ENCODE peak calls at places on chromosome 5, in ten cellular contexts. V is T47D; T is NCI-H1930; I is NCI-H460; F is H7; A is foreskin fibroblast; G is stimulated activated CD8-positive, alpha-beta memory T cell treated with anti-CD3 and anti-CD28 coated beads, Interleukin-12 subunit alpha, Interleukin-12 subunit beta, amount 100 ng/mL, for 4 hours; U is pulmonary artery endothelial cell; M is NCI-H2029; Y is amniotic stem cell. D is an unnamed sample.

GRCh38 chr5:57532513-57533497 is 50.2 kb upstream of the ACTBL2 start:
- DNase-seq in V (no peak), T (no peak), I (no peak), F (no peak), A (peak), G (no peak), U (no peak), M (no peak), Y (peak), D (no peak)

GRCh38 chr5:173187054-173187743 is 42.9 kb downstream of the BNIP1 start:
- DNase-seq in V (no peak), T (no peak), I (no peak), F (peak), A (no peak), G (no peak), U (no peak), M (no peak), Y (no peak), D (no peak)

GRCh38 chr5:81167544-81167943 is 65.6 kb upstream of the CKMT2 start:
- DNase-seq in V (no peak), T (no peak), I (no peak), F (no peak), A (peak), G (no peak), U (no peak), M (no peak), Y (no peak), D (no peak)

GRCh38 chr5:37841223-37841622 is 1.4 kb upstream of the GDNF start:
- DNase-seq in V (no peak), T (no peak), I (no peak), F (no peak), A (no peak), G (no peak), U (no peak), M (no peak), Y (no peak), D (no peak)

GRCh38 chr5:21654-22233 is 70.2 kb upstream of the PLEKHG4B start:
- DNase-seq in V (no peak), T (no peak), I (peak), F (peak), A (peak), G (no peak), U (no peak), M (no peak), Y (no peak), D (no peak)

GRCh38 chr5:178240341-178240741 is 7.7 kb upstream of the PHYKPL start:
- DNase-seq in V (no peak), T (no peak), I (no peak), F (peak), A (no peak), G (no peak), U (no peak), M (no peak), Y (no peak), D (no peak)

GRCh38 chr5:147685991-147686390 is 96.5 kb downstream of the JAKMIP2 start:
- DNase-seq in V (no peak), T (no peak), I (no peak), F (no peak), A (peak), G (no peak), U (no peak), M (no peak), Y (no peak), D (no peak)

GRCh38 chr5:102794047-102794446 is 38.9 kb downstream of the PAM start:
- DNase-seq in V (no peak), T (peak), I (no peak), F (peak), A (no peak), G (no peak), U (no peak), M (no peak), Y (no peak), D (no peak)

GRCh38 chr5:78653031-78653430 is 4.5 kb upstream of the LHFPL2 start:
- DNase-seq in V (no peak), T (no peak), I (no peak), F (no peak), A (no peak), G (no peak), U (no peak), M (no peak), Y (no peak), D (no peak)

GRCh38 chr5:45162974-45163373 is 354.2 kb downstream of the MRPS30 start:
- DNase-seq in V (no peak), T (no peak), I (no peak), F (no peak), A (no peak), G (no peak), U (no peak), M (no peak), Y (no peak), D (no peak)

GRCh38 chr5:57316798-57317327 is 143.0 kb downstream of the GPBP1 start:
- DNase-seq in V (no peak), T (no peak), I (peak), F (no peak), A (peak), G (no peak), U (no peak), M (no peak), Y (peak), D (no peak)

GRCh38 chr5:34756781-34757624 is 82.0 kb upstream of the TTC23L start:
- DNase-seq in V (no peak), T (no peak), I (no peak), F (no peak), A (no peak), G (no peak), U (no peak), M (no peak), Y (no peak), D (no peak)

GRCh38 chr5:121350493-121350892 is 501.2 kb upstream of the FTMT start:
- DNase-seq in V (no peak), T (no peak), I (no peak), F (no peak), A (peak), G (no peak), U (no peak), M (no peak), Y (no peak), D (no peak)

GRCh38 chr5:135062216-135063055 is 28.4 kb upstream of the PITX1 start:
- DNase-seq in V (no peak), T (no peak), I (no peak), F (peak), A (no peak), G (no peak), U (no peak), M (no peak), Y (no peak), D (no peak)

GRCh38 chr5:93787598-93787997 is 46.2 kb upstream of the POU5F2 start:
- DNase-seq in V (no peak), T (no peak), I (no peak), F (no peak), A (no peak), G (no peak), U (no peak), M (no peak), Y (no peak), D (no peak)

GRCh38 chr5:39363217-39363616 is 1.1 kb downstream of the C9 start:
- DNase-seq in V (no peak), T (no peak), I (no peak), F (no peak), A (no peak), G (no peak), U (no peak), M (no peak), Y (no peak), D (no peak)

GRCh38 chr5:83077662-83078261 is 415 bp downstream of the XRCC4 start:
- DNase-seq in V (no peak), T (no peak), I (peak), F (peak), A (peak), G (no peak), U (no peak), M (no peak), Y (no peak), D (no peak)

GRCh38 chr5:72018158-72018803 is 89.0 kb upstream of the MAP1B start:
- DNase-seq in V (no peak), T (no peak), I (peak), F (peak), A (peak), G (peak), U (peak), M (no peak), Y (no peak), D (no peak)

GRCh38 chr5:172144931-172145869 is 42.8 kb downstream of the STK10 start:
- DNase-seq in V (no peak), T (no peak), I (no peak), F (peak), A (no peak), G (no peak), U (no peak), M (no peak), Y (no peak), D (no peak)

GRCh38 chr5:84149094-84149493 is 235.6 kb downstream of the EDIL3 start:
- DNase-seq in V (no peak), T (no peak), I (no peak), F (peak), A (no peak), G (no peak), U (no peak), M (no peak), Y (no peak), D (no peak)

GRCh38 chr5:168749391-168750100 is 170.4 kb upstream of the PANK3 start:
- DNase-seq in V (no peak), T (no peak), I (no peak), F (no peak), A (no peak), G (no peak), U (no peak), M (no peak), Y (no peak), D (no peak)

GRCh38 chr5:150368526-150368925 is 11.0 kb downstream of the TCOF1 start:
- DNase-seq in V (no peak), T (no peak), I (no peak), F (no peak), A (no peak), G (no peak), U (no peak), M (no peak), Y (no peak), D (no peak)